ENCODE peak calls at places on chromosomes 16 and 17, in six cellular contexts. Z, Y, U, S, J and C are unnamed samples.

GRCh38 chr16:27110524-27110896 is 43.8 kb downstream of the C16orf82 start:
- DNase-seq in Z (no peak), J (no peak), Y (no peak), U (no peak), S (no peak), C (no peak)

GRCh38 chr16:15636392-15636873 is 6.5 kb downstream of the MARF1 start:
- DNase-seq in U (no peak), Z (no peak), S (no peak), Y (no peak), J (no peak), C (no peak)

GRCh38 chr16:83954577-83955016 is 1.6 kb downstream of the OSGIN1 start:
- DNase-seq in U (peak), Y (peak), S (no peak), J (peak), Z (peak), C (peak)

GRCh38 chr17:56761387-56761786 is 72.3 kb downstream of the C17orf67 start:
- DNase-seq in Z (no peak), S (no peak), Y (no peak), J (no peak), U (no peak), C (no peak)

GRCh38 chr16:52271088-52271487 is 275.9 kb downstream of the TOX3 start:
- DNase-seq in J (no peak), U (no peak), Y (no peak), S (no peak), Z (peak), C (no peak)

GRCh38 chr17:4101127-4101798 is 41.6 kb downstream of the ZZEF1 start:
- DNase-seq in Y (peak), Z (no peak), U (no peak), J (no peak), S (no peak), C (no peak)

GRCh38 chr17:15121426-15121825 is 143.7 kb downstream of the PMP22 start:
- DNase-seq in J (no peak), U (peak), Y (no peak), Z (no peak), S (no peak), C (no peak)

GRCh38 chr16:61934591-61934990 is 101.6 kb downstream of the CDH8 start:
- DNase-seq in Z (no peak), Y (no peak), U (no peak), S (no peak), J (no peak), C (no peak)

GRCh38 chr16:17351471-17352045 is 119.2 kb downstream of the XYLT1 start:
- DNase-seq in J (no peak), U (no peak), Z (no peak), S (no peak), Y (no peak), C (no peak)

GRCh38 chr17:28499684-28500357 is 6.3 kb upstream of the FOXN1 start:
- DNase-seq in Y (no peak), J (no peak), Z (no peak), U (no peak), S (no peak), C (no peak)

GRCh38 chr17:17568772-17569195 is 22.7 kb downstream of the PEMT start:
- DNase-seq in U (peak), Y (peak), Z (peak), S (no peak), J (peak), C (no peak)

GRCh38 chr17:9322298-9322697 is 253.3 kb downstream of the STX8 start:
- DNase-seq in Z (no peak), Y (no peak), S (no peak), U (no peak), J (no peak), C (no peak)

GRCh38 chr17:59840329-59840907 is 52.3 kb downstream of the TUBD1 start:
- DNase-seq in S (no peak), Z (peak), U (no peak), Y (peak), J (no peak), C (no peak)

GRCh38 chr17:45070809-45071208 is 9.7 kb downstream of the NMT1 start:
- DNase-seq in Y (peak), U (no peak), S (no peak), J (no peak), Z (no peak), C (no peak)

GRCh38 chr17:67390006-67390645 is 13.0 kb downstream of the PITPNC1 start:
- DNase-seq in Z (no peak), U (no peak), Y (peak), J (no peak), S (no peak), C (no peak)

GRCh38 chr16:71347146-71347545 is 11.4 kb upstream of the CALB2 start:
- DNase-seq in S (no peak), Y (no peak), U (no peak), J (no peak), Z (no peak), C (no peak)

GRCh38 chr16:50751528-50751927 is 9.6 kb downstream of the CYLD start:
- DNase-seq in U (no peak), J (no peak), S (no peak), Z (no peak), Y (no peak), C (no peak)

GRCh38 chr17:15334266-15334665 is 7.1 kb downstream of the TEKT3 start:
- DNase-seq in S (no peak), U (no peak), J (no peak), Y (no peak), Z (no peak), C (no peak)

GRCh38 chr17:74450231-74450630 is 16.2 kb upstream of the CD300A start:
- DNase-seq in U (no peak), Y (no peak), Z (no peak), J (no peak), S (no peak), C (no peak)

GRCh38 chr17:13584701-13585080 is 17.0 kb downstream of the HS3ST3A1 start:
- DNase-seq in U (no peak), Z (no peak), S (no peak), J (no peak), Y (peak), C (no peak)

GRCh38 chr16:12426122-12426521 is 377.6 kb downstream of the CPPED1 start:
- DNase-seq in Z (no peak), U (no peak), J (no peak), S (no peak), Y (no peak), C (no peak)

GRCh38 chr16:51550785-51551184 is 399.7 kb upstream of the SALL1 start:
- DNase-seq in Y (no peak), Z (no peak), S (no peak), U (no peak), J (no peak), C (no peak)

GRCh38 chr17:36703860-36704266 is 102.5 kb downstream of the MRM1 start:
- DNase-seq in Y (peak), Z (peak), J (peak), S (no peak), U (peak), C (no peak)

GRCh38 chr17:27529230-27529796 is 73.1 kb downstream of the KSR1 start:
- DNase-seq in Y (peak), U (no peak), J (no peak), S (no peak), Z (no peak), C (no peak)

GRCh38 chr17:64326030-64326419 is 63.0 kb upstream of the TEX2 start:
- DNase-seq in J (no peak), U (no peak), Y (no peak), S (no peak), Z (no peak), C (no peak)

GRCh38 chr17:32863559-32863958 is 13.4 kb downstream of the MYO1D start:
- DNase-seq in J (no peak), Y (no peak), Z (no peak), S (no peak), U (no peak), C (no peak)

DNA sequence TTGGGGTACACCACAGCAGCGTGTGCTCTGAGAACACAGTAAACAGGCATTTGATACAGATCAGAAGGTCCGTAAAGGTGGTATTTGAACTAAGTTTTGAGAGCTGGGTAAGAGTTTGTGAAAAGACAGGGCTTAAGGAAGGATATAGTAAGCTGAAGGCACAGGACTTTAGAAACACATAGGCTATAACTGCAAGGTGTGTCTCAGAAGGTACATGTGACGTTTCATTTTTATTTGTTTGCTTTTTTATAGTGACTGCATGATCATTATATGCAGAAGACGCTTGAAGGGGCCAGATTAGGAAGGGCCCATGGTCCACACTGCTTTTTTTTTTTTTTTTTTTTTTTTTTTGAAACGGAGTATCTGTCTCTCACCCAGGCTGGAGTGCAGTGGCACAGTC is 644.6 kb downstream of the WWOX start:
- DNase-seq in S (no peak), Z (no peak), U (no peak), J (no peak), Y (no peak), C (no peak)
- H3K4me3 ChIP-seq in S (no peak), Z (no peak), U (no peak), J (no peak), Y (no peak), C (no peak)

DNA sequence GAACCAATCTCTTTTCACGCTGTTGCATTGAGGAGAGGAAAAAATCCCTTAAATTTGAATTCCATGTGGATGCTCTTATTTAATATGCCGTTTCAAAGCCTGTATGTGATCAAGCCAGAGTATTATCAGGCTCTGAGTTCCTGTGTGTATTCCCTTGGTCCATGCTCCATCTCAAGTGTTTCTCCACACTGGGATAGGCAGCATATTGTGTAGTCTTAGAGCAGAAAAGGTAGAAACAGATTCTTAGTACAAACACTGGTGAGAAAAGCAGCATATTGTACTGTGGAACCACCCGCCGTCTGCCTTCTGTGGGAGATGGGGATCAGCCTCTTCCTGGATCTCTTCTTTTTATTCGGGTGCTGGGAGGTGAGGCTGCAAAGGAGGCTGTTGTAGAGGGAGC is 291.4 kb downstream of the WWOX start:
- DNase-seq in S (no peak), U (no peak), J (no peak), Y (no peak), Z (no peak), C (no peak)
- H3K4me3 ChIP-seq in S (no peak), U (no peak), J (no peak), Y (no peak), Z (no peak), C (no peak)

DNA sequence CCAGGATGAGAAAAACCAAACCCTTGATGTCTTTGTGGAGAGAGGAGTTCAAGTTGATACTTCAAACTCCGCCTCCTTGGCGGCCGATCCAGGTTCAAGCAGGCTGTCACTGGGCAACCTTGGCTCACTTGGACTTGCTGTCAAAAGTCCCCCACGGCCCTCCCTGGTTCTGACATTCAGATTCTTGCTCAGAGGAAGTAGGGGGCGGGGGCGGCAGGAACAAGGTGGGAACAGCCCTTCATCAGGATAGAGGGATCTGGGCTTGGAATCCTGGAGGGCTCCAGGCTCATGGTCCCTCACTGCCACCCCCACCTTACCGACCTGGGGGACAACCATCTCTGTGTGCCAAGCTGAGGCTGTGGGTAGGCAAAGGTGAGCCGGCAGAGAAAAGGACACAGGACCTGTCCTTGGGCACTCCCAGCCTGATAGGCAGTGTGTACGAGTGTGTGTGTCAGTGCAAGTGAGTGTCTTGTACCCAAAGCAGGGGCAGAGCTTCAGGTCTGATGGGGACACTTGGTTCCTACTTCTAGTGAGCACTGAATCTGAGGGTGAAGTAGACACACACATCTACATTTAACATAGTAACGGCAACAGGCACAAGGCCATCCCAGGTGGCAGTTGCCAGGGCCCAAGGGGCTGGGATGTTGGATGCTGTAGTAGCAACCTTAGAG is 6.6 kb upstream of the TSPOAP1 start:
- DNase-seq in Z (no peak), Y (no peak), J (peak), S (no peak), U (no peak), C (no peak)
- H3K4me3 ChIP-seq in Z (no peak), Y (no peak), J (no peak), S (no peak), U (no peak), C (no peak)

GRCh38 chr17:58231644-58232043 is 6.7 kb upstream of the LPO start:
- DNase-seq in Y (no peak), J (no peak), Z (no peak), S (no peak), U (no peak), C (no peak)

GRCh38 chr17:58227733-58228132 is 8.7 kb upstream of the MKS1 start:
- DNase-seq in J (no peak), S (no peak), Z (no peak), U (no peak), Y (no peak), C (no peak)

GRCh38 chr17:58228679-58229078 is 9.6 kb upstream of the MKS1 start:
- DNase-seq in J (no peak), S (no peak), Z (peak), U (no peak), Y (no peak), C (no peak)

GRCh38 chr17:58229881-58230280 is 8.5 kb upstream of the LPO start:
- DNase-seq in Z (no peak), S (no peak), Y (no peak), J (no peak), U (no peak), C (no peak)

DNA sequence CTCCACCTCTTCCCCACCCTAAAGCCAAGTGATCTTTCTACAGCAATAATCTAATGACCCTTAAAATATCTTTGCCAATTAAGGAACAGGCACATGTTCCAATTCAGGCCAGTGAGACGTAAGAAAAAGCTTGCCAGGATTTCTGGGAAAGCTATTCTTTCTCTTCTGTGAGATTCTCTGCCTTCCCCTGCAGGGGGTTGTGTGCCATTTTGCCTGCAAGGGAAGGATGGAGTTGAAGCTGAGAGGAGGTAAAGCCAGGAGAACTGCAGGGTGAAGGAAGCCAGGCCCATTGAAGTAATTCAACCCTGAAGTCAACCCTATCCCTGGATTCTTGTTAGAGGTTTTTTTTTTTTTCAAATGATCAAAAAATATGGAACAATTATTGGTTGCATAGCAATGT is 9.0 kb upstream of the LPO start:
- DNase-seq in S (no peak), J (no peak), Z (no peak), U (no peak), Y (no peak), C (no peak)
- H3K4me3 ChIP-seq in S (no peak), J (no peak), Z (no peak), U (no peak), Y (no peak), C (no peak)

GRCh38 chr17:78883090-78883532 is 19.9 kb downstream of the CEP295NL start:
- DNase-seq in S (no peak), J (peak), U (no peak), Y (peak), Z (no peak), C (peak)

GRCh38 chr17:78878261-78878660 is 24.7 kb downstream of the CEP295NL start:
- DNase-seq in J (no peak), Y (no peak), Z (no peak), S (no peak), U (no peak), C (no peak)

GRCh38 chr17:78878871-78879270 is 24.1 kb downstream of the CEP295NL start:
- DNase-seq in S (no peak), Z (no peak), Y (no peak), U (no peak), J (no peak), C (no peak)

GRCh38 chr17:78882546-78883089 is 20.4 kb downstream of the CEP295NL start:
- DNase-seq in Y (no peak), U (no peak), Z (no peak), S (no peak), J (no peak), C (peak)

DNA sequence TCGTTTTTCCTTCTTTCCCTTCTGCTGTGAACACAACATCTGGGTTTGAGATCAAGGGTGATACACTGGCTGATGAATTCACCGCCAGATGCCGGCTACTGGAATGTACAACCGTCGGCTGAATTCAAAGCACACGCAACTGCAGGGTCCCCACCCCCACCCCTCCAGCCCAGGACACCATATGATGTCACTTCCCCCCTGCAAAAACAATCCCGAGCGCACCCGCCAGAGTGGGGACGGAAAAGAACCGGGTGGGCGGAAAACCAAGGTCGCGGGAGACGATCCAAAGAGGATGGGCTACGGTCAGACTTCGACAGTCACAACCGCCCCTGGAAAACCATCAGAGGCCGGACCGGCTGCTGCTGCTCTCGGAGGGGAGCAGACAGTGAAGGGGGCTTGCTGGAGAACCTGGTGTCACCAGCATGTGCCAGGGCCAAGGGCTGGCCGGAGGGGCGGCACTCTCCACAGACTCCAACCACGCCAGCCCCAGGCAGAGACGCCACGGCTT is 23.3 kb downstream of the CEP295NL start:
- DNase-seq in Z (no peak), U (peak), Y (peak), J (peak), S (peak), C (no peak)
- H3K4me3 ChIP-seq in Z (no peak), U (no peak), Y (peak), J (no peak), S (peak), C (peak)

GRCh38 chr16:87388818-87389134 is 3.4 kb upstream of the MAP1LC3B start:
- DNase-seq in Z (no peak), U (no peak), Y (no peak), S (no peak), J (no peak), C (no peak)
- H3K4me3 ChIP-seq in Z (no peak), U (no peak), Y (no peak), S (no peak), J (no peak), C (no peak)

GRCh38 chr16:88780100-88781062 is 4.6 kb downstream of the PIEZO1 start:
- DNase-seq in J (no peak), Y (no peak), U (no peak), Z (no peak), S (no peak), C (no peak)
- H3K4me3 ChIP-seq in J (no peak), Y (no peak), U (no peak), Z (no peak), S (no peak), C (no peak)

GRCh38 chr16:3175157-3176153 is 12.5 kb upstream of the OR1F1 start:
- DNase-seq in J (peak), Y (peak), Z (peak), S (no peak), U (no peak), C (no peak)
- H3K4me3 ChIP-seq in J (no peak), Y (peak), Z (peak), S (peak), U (no peak), C (no peak)